ENCODE peak calls at places on chromosomes 3 and 15, in eight cellular contexts. K is body of pancreas, C is kidney, N is GM12864, V is EL, M is glomerular endothelial cell, I is NCI-H1048, B is HCEC 1CT. U is an unnamed sample.

GRCh38 chr15:27167738-27168137 is 196.8 kb downstream of the GABRG3 start:
- DNase-seq in K (no peak), C (peak; percentile 45), N (no peak), V (no peak), M (no peak), I (no peak), B (no peak), U (no peak)

GRCh38 chr15:31254431-31255175 is 72.0 kb upstream of the KLF13 start:
- DNase-seq in K (no peak), C (peak; percentile 75), N (no peak), V (peak; percentile 78), M (no peak), I (no peak), B (peak; percentile 40), U (peak; percentile 71)

GRCh38 chr15:97140216-97140615 is 809.7 kb downstream of the NR2F2 start:
- DNase-seq in K (no peak), C (no peak), N (no peak), V (no peak), M (no peak), I (no peak), B (no peak), U (no peak)

GRCh38 chr3:81198766-81199165 is 562.7 kb downstream of the GBE1 start:
- DNase-seq in K (no peak), C (no peak), N (no peak), V (peak; percentile 17), M (no peak), I (no peak), B (no peak), U (no peak)

GRCh38 chr3:125357032-125357658 is 18.0 kb downstream of the ZNF148 start:
- DNase-seq in K (peak; percentile 36), C (peak; percentile 81), N (no peak), V (peak; percentile 61), M (no peak), I (no peak), B (peak; percentile 29), U (peak; percentile 53)

GRCh38 chr15:92818658-92819311 is 81.3 kb upstream of the CHD2 start:
- DNase-seq in K (no peak), C (no peak), N (no peak), V (no peak), M (no peak), I (no peak), B (no peak), U (no peak)

GRCh38 chr3:43302116-43302880 is 16.0 kb downstream of the SNRK start:
- DNase-seq in K (no peak), C (no peak), N (no peak), V (no peak), M (no peak), I (no peak), B (no peak), U (no peak)

GRCh38 chr3:124859025-124859424 is 28.1 kb downstream of the ITGB5 start:
- DNase-seq in K (no peak), C (no peak), N (no peak), V (peak; percentile 74), M (no peak), I (no peak), B (peak; percentile 89), U (no peak)

GRCh38 chr15:59170295-59170881 is 36.3 kb upstream of the LDHAL6B start:
- DNase-seq in K (peak; percentile 73), C (peak; percentile 94), N (no peak), V (peak; percentile 74), M (no peak), I (no peak), B (no peak), U (peak; percentile 88)

GRCh38 chr15:60531811-60532210 is 52.9 kb upstream of the ICE2 start:
- DNase-seq in K (no peak), C (no peak), N (no peak), V (no peak), M (no peak), I (no peak), B (no peak), U (no peak)

GRCh38 chr15:100893261-100893963 is 13.8 kb downstream of the ALDH1A3 start:
- DNase-seq in K (no peak), C (no peak), N (no peak), V (no peak), M (no peak), I (no peak), B (no peak), U (no peak)

GRCh38 chr3:70531063-70531657 is 218.7 kb upstream of the MDFIC2 start:
- DNase-seq in K (no peak), C (no peak), N (no peak), V (peak; percentile 22), M (peak; percentile 20), I (no peak), B (peak; percentile 15), U (no peak)

GRCh38 chr3:9250236-9250635 is 790 bp upstream of the SRGAP3 start:
- DNase-seq in K (no peak), C (no peak), N (no peak), V (no peak), M (no peak), I (no peak), B (no peak), U (no peak)

GRCh38 chr3:172272699-172273098 is 175.6 kb downstream of the GHSR start:
- DNase-seq in K (no peak), C (no peak), N (no peak), V (no peak), M (no peak), I (no peak), B (peak; percentile 72), U (no peak)

GRCh38 chr15:39756806-39757522 is 25.7 kb downstream of the FSIP1 start:
- DNase-seq in K (no peak), C (no peak), N (peak; percentile 10), V (peak; percentile 60), M (peak; percentile 62), I (peak; percentile 29), B (peak; percentile 60), U (peak; percentile 31)

GRCh38 chr3:186750316-186750715 is 33.1 kb upstream of the EIF4A2 start:
- DNase-seq in K (no peak), C (no peak), N (no peak), V (no peak), M (no peak), I (no peak), B (no peak), U (no peak)

GRCh38 chr3:69161587-69162196 is 39.3 kb upstream of the LMOD3 start:
- DNase-seq in K (peak; percentile 23), C (no peak), N (peak; percentile 5), V (peak; percentile 50), M (no peak), I (no peak), B (peak; percentile 56), U (peak; percentile 22)

GRCh38 chr15:98914626-98915025 is 93.0 kb downstream of the PGPEP1L start:
- DNase-seq in K (no peak), C (no peak), N (no peak), V (peak; percentile 91), M (no peak), I (no peak), B (peak; percentile 97), U (peak; percentile 46)

GRCh38 chr3:134197681-134198261 is 52.9 kb downstream of the RYK start:
- DNase-seq in K (no peak), C (no peak), N (peak; percentile 21), V (peak; percentile 66), M (no peak), I (no peak), B (peak; percentile 70), U (no peak)

GRCh38 chr3:27376109-27376772 is 7.1 kb upstream of the NEK10 start:
- DNase-seq in K (no peak), C (no peak), N (no peak), V (no peak), M (no peak), I (no peak), B (no peak), U (no peak)

GRCh38 chr3:192850501-192850981 is 67.1 kb downstream of the MB21D2 start:
- DNase-seq in K (no peak), C (no peak), N (no peak), V (peak; percentile 79), M (no peak), I (no peak), B (peak; percentile 81), U (no peak)

GRCh38 chr3:9123849-9124248 is 125.6 kb downstream of the SRGAP3 start:
- DNase-seq in K (no peak), C (no peak), N (no peak), V (no peak), M (no peak), I (no peak), B (no peak), U (no peak)

GRCh38 chr15:28889346-28889745 is 3.6 kb downstream of the APBA2 start:
- DNase-seq in K (no peak), C (no peak), N (no peak), V (no peak), M (no peak), I (no peak), B (no peak), U (no peak)

GRCh38 chr3:51621091-51621892 is 49.8 kb upstream of the TEX264 start:
- DNase-seq in K (peak; percentile 16), C (no peak), N (no peak), V (no peak), M (no peak), I (no peak), B (peak; percentile 45), U (no peak)

GRCh38 chr3:113885050-113885449 is 46.5 kb downstream of the GRAMD1C start:
- DNase-seq in K (no peak), C (peak; percentile 61), N (no peak), V (no peak), M (no peak), I (no peak), B (no peak), U (no peak)

GRCh38 chr3:119659584-119660291 is 651 bp downstream of the POPDC2 start:
- DNase-seq in K (no peak), C (peak; percentile 47), N (no peak), V (no peak), M (no peak), I (no peak), B (no peak), U (no peak)

GRCh38 chr3:51389423-51390183 is 1.5 kb upstream of the RBM15B start:
- DNase-seq in K (peak; percentile 57), C (peak; percentile 78), N (no peak), V (peak; percentile 46), M (no peak), I (peak; percentile 26), B (peak; percentile 32), U (no peak)

GRCh38 chr3:100256724-100257123 is 4.1 kb upstream of the TBC1D23 start:
- DNase-seq in K (no peak), C (no peak), N (no peak), V (peak; percentile 42), M (no peak), I (no peak), B (peak; percentile 77), U (no peak)

GRCh38 chr15:37682304-37682703 is 252.1 kb upstream of the TMCO5A start:
- DNase-seq in K (no peak), C (no peak), N (no peak), V (peak; percentile 16), M (no peak), I (no peak), B (peak; percentile 46), U (no peak)

GRCh38 chr3:20173844-20174410 is 12.1 kb downstream of the SGO1 start:
- DNase-seq in K (no peak), C (no peak), N (no peak), V (no peak), M (no peak), I (no peak), B (no peak), U (no peak)

GRCh38 chr3:157785071-157785826 is 282.0 kb upstream of the VEPH1 start:
- DNase-seq in K (no peak), C (no peak), N (no peak), V (peak; percentile 97), M (no peak), I (no peak), B (peak; percentile 95), U (no peak)

GRCh38 chr15:70031680-70032079 is 66.0 kb downstream of the TLE3 start:
- DNase-seq in K (no peak), C (no peak), N (no peak), V (no peak), M (no peak), I (no peak), B (no peak), U (no peak)

GRCh38 chr3:123832712-123833397 is 51.3 kb downstream of the MYLK start:
- DNase-seq in K (no peak), C (no peak), N (no peak), V (no peak), M (no peak), I (no peak), B (no peak), U (no peak)

GRCh38 chr3:62249855-62250543 is 123.4 kb downstream of the FEZF2 start:
- DNase-seq in K (no peak), C (no peak), N (no peak), V (no peak), M (no peak), I (no peak), B (no peak), U (no peak)